ENCODE peak calls at places on chromosomes 11 and 22, in nine cellular contexts. C is HEK293T; R is activated CD8-positive, alpha-beta memory T cell treated with anti-CD3 and anti-CD28 coated beads for 1 hour; L is pancreas; P is DMS153; Y is mesothelial cell of epicardium; Q is NCI-H1048; J is activated naive CD4-positive, alpha-beta T cell treated with anti-CD3 and anti-CD28 coated beads for 36 hours; E is naive thymus-derived CD4-positive, alpha-beta T cell. X is an unnamed sample.

GRCh38 chr11:2138436-2139117 is 612 bp downstream of the IGF2 start:
- DNase-seq in Q (no peak), P (no peak), C (no peak), Y (no peak), L (no peak), E (no peak), J (no peak), R (no peak), X (no peak)

GRCh38 chr11:47183031-47183856 is 3.0 kb downstream of the PACSIN3 start:
- DNase-seq in C (no peak), E (no peak), L (no peak), J (no peak), P (no peak), R (no peak), Y (no peak), Q (no peak), X (no peak)

GRCh38 chr11:76835928-76836612 is 24.6 kb upstream of the ACER3 start:
- DNase-seq in J (no peak), P (peak; percentile 47), Y (no peak), E (no peak), Q (no peak), L (peak; percentile 61), R (no peak), C (no peak), X (no peak)

GRCh38 chr11:117187007-117187406 is 8.5 kb downstream of the SIDT2 start:
- DNase-seq in R (no peak), Y (no peak), J (no peak), E (no peak), L (no peak), Q (no peak), P (no peak), C (no peak), X (no peak)

GRCh38 chr11:107017433-107018227 is 646 bp downstream of the GUCY1A2 start:
- DNase-seq in L (peak; percentile 41), E (no peak), Y (peak; percentile 78), P (peak; percentile 26), C (peak; percentile 59), R (no peak), Q (no peak), J (peak; percentile 16), X (no peak)

GRCh38 chr11:45193695-45194094 is 47.3 kb downstream of the PRDM11 start:
- DNase-seq in Q (no peak), J (no peak), P (no peak), Y (no peak), L (no peak), R (no peak), C (no peak), E (no peak), X (no peak)

GRCh38 chr22:20810645-20811044 is 36.7 kb downstream of the SERPIND1 start:
- DNase-seq in J (peak; percentile 40), R (peak; percentile 25), P (no peak), L (no peak), E (peak; percentile 57), C (no peak), Q (no peak), Y (no peak), X (no peak)

GRCh38 chr22:20175597-20175900 is 24.7 kb upstream of the CCDC188 start:
- DNase-seq in C (no peak), Y (no peak), Q (no peak), L (no peak), J (no peak), R (no peak), E (no peak), P (no peak), X (no peak)

GRCh38 chr22:49365191-49365837 is 462.4 kb downstream of the BRD1 start:
- DNase-seq in P (no peak), C (no peak), Y (no peak), J (no peak), E (no peak), Q (no peak), L (no peak), R (no peak), X (no peak)

GRCh38 chr11:37449146-37449545 is 851.1 kb upstream of the RAG2 start:
- DNase-seq in Q (no peak), Y (no peak), J (no peak), C (no peak), P (no peak), E (no peak), R (no peak), L (no peak), X (no peak)

GRCh38 chr22:30649430-30650007 is 13.9 kb downstream of the SLC35E4 start:
- DNase-seq in P (no peak), R (peak; percentile 45), J (peak; percentile 95), Y (no peak), L (peak; percentile 32), C (no peak), Q (no peak), E (no peak), X (peak; percentile 60)

GRCh38 chr11:121249039-121249663 is 43.4 kb upstream of the SC5D start:
- DNase-seq in C (peak; percentile 52), Q (peak; percentile 21), E (no peak), J (no peak), P (no peak), Y (no peak), L (no peak), R (no peak), X (no peak)

GRCh38 chr22:48450188-48450825 is 1377.4 kb downstream of the BRD1 start:
- DNase-seq in R (no peak), C (no peak), Q (no peak), J (no peak), P (no peak), Y (no peak), E (no peak), L (no peak), X (no peak)

GRCh38 chr11:48108231-48109045 is 108.2 kb upstream of the OR4B1 start:
- DNase-seq in Q (no peak), Y (no peak), C (no peak), L (no peak), E (no peak), P (no peak), J (no peak), R (no peak), X (no peak)

GRCh38 chr11:78110830-78111229 is 28.6 kb downstream of the ALG8 start:
- DNase-seq in C (no peak), E (no peak), Y (no peak), L (no peak), P (no peak), J (no peak), Q (no peak), R (no peak), X (no peak)

GRCh38 chr11:69878144-69878883 is 59.1 kb upstream of the FGF3 start:
- DNase-seq in L (no peak), J (no peak), R (no peak), C (no peak), P (no peak), E (no peak), Q (no peak), Y (peak; percentile 22), X (no peak)

GRCh38 chr11:111259871-111260270 is 14.3 kb downstream of the POU2AF2 start:
- DNase-seq in R (no peak), C (no peak), P (no peak), Y (no peak), Q (no peak), L (no peak), E (no peak), J (no peak), X (no peak)

GRCh38 chr22:38104084-38104483 is 6.4 kb downstream of the BAIAP2L2 start:
- DNase-seq in P (no peak), R (no peak), L (no peak), Y (no peak), Q (no peak), J (no peak), C (peak; percentile 76), E (no peak), X (no peak)

GRCh38 chr22:27880778-27881394 is 38.2 kb downstream of the PITPNB start:
- DNase-seq in J (peak; percentile 29), R (no peak), Y (no peak), C (peak; percentile 54), E (no peak), Q (no peak), P (peak; percentile 15), L (no peak), X (no peak)

GRCh38 chr11:129061466-129062194 is 119.0 kb upstream of the TP53AIP1 start:
- DNase-seq in P (no peak), J (no peak), Y (no peak), E (no peak), C (no peak), R (no peak), L (no peak), Q (no peak), X (no peak)

GRCh38 chr11:679271-680207 is 15.5 kb downstream of the DEAF1 start:
- DNase-seq in J (no peak), E (no peak), Y (no peak), L (no peak), P (no peak), Q (no peak), R (no peak), C (no peak), X (no peak)

GRCh38 chr11:132803436-132803835 is 728.9 kb downstream of the OPCML start:
- DNase-seq in R (no peak), J (no peak), Y (no peak), L (no peak), E (no peak), Q (no peak), C (no peak), P (no peak), X (no peak)

GRCh38 chr11:8989411-8989810 is 14.4 kb downstream of the NRIP3 start:
- DNase-seq in J (no peak), L (no peak), R (no peak), Q (no peak), E (no peak), P (no peak), C (no peak), Y (no peak), X (no peak)

GRCh38 chr11:47132490-47132889 is 44.2 kb downstream of the ARFGAP2 start:
- DNase-seq in Y (no peak), C (no peak), Q (no peak), P (no peak), L (peak; percentile 78), R (no peak), E (no peak), J (no peak), X (no peak)

GRCh38 chr11:133082851-133083488 is 449.3 kb downstream of the OPCML start:
- DNase-seq in C (peak; percentile 88), E (peak; percentile 21), Q (peak; percentile 24), L (peak; percentile 38), R (no peak), P (peak; percentile 23), Y (peak; percentile 91), J (peak; percentile 61), X (no peak)

GRCh38 chr11:29962243-29962642 is 54.6 kb downstream of the KCNA4 start:
- DNase-seq in C (peak; percentile 11), R (no peak), L (no peak), E (no peak), Q (no peak), Y (no peak), P (no peak), J (no peak), X (no peak)

GRCh38 chr11:120830092-120830491 is 193.8 kb upstream of the TBCEL start:
- DNase-seq in P (no peak), E (no peak), Y (no peak), R (no peak), L (no peak), Q (no peak), J (no peak), C (no peak), X (no peak)

GRCh38 chr11:86360775-86361395 is 13.8 kb upstream of the CCDC81 start:
- DNase-seq in Y (no peak), R (no peak), J (no peak), C (peak; percentile 16), E (no peak), L (no peak), Q (no peak), P (no peak), X (no peak)

GRCh38 chr11:126655807-126656128 is 300.3 kb downstream of the ST3GAL4 start:
- DNase-seq in E (no peak), P (no peak), Q (no peak), Y (no peak), C (no peak), R (no peak), L (no peak), J (no peak), X (no peak)

GRCh38 chr11:64245797-64246623 is 733 bp downstream of the PPP1R14B start:
- DNase-seq in P (peak; percentile 46), Q (no peak), L (peak; percentile 88), Y (peak; percentile 49), J (peak; percentile 91), E (peak; percentile 76), R (no peak), C (no peak), X (peak; percentile 57)

GRCh38 chr11:18479063-18479462 is 23.4 kb downstream of the LDHAL6A start:
- DNase-seq in J (no peak), R (no peak), Y (no peak), E (no peak), L (no peak), P (no peak), Q (no peak), C (no peak), X (no peak)